ENCODE peak calls at places on chromosomes 4 and X, in ten cellular contexts. B, S, C, M, E, K, I, L, D and W are unnamed samples.

GRCh38 chr4:128590773-128591172 is 218.7 kb upstream of the JADE1 start:
- DNase-seq in M (no peak), C (peak), B (no peak), L (peak), K (no peak), S (no peak), E (no peak), D (no peak), I (peak), W (no peak)

GRCh38 chr4:185201983-185202962 is 1.5 kb downstream of the CFAP97 start:
- DNase-seq in C (no peak), E (no peak), M (peak), B (no peak), K (no peak), D (peak), L (peak), I (no peak), S (peak), W (no peak)

GRCh38 chr4:1402021-1402515 is 4.2 kb downstream of the NKX1-1 start:
- DNase-seq in E (no peak), C (no peak), B (no peak), K (no peak), M (no peak), L (no peak), S (no peak), I (peak), D (no peak), W (no peak)

GRCh38 chr4:156974264-156974663 is 2.7 kb upstream of the PDGFC start:
- DNase-seq in B (no peak), D (no peak), C (peak), S (peak), E (no peak), K (no peak), L (peak), M (peak), I (no peak), W (no peak)

GRCh38 chr4:67542076-67542475 is 3.2 kb downstream of the CENPC start:
- DNase-seq in M (no peak), D (no peak), B (no peak), K (no peak), C (no peak), I (no peak), L (no peak), E (no peak), S (no peak), W (no peak)

GRCh38 chr4:83248486-83248885 is 36.1 kb downstream of the COQ2 start:
- DNase-seq in E (no peak), K (no peak), I (no peak), B (no peak), S (no peak), C (peak), L (no peak), D (no peak), M (no peak), W (peak)

GRCh38 chrX:14095702-14096101 is 66.0 kb upstream of the GEMIN8 start:
- DNase-seq in C (peak), L (peak), I (peak), D (peak), E (peak), S (peak), B (peak), M (peak), K (peak), W (peak)

GRCh38 chr4:99715286-99715685 is 57.7 kb upstream of the C4orf54 start:
- DNase-seq in M (no peak), B (no peak), E (no peak), D (no peak), L (no peak), S (no peak), I (no peak), K (no peak), C (no peak), W (no peak)

GRCh38 chrX:113305496-113305895 is 464.9 kb upstream of the AMOT start:
- DNase-seq in S (peak), I (no peak), E (no peak), K (no peak), M (peak), L (peak), D (no peak), B (peak), C (peak), W (no peak)

GRCh38 chrX:151386838-151387459 is 10.1 kb upstream of the VMA21 start:
- DNase-seq in S (no peak), K (peak), D (no peak), I (no peak), L (no peak), B (no peak), C (no peak), M (no peak), E (no peak), W (no peak)

GRCh38 chrX:72305286-72306084 is at the start of gene CITED1:
- DNase-seq in M (no peak), D (peak), I (no peak), K (no peak), B (no peak), S (no peak), L (peak), E (peak), C (no peak), W (no peak)

GRCh38 chr4:5683566-5683965 is 24.8 kb downstream of the EVC2 start:
- DNase-seq in E (no peak), K (no peak), S (no peak), L (no peak), I (no peak), M (no peak), B (no peak), C (no peak), D (no peak), W (no peak)

GRCh38 chr4:74932832-74933561 is at the start of gene PARM1:
- DNase-seq in M (peak), E (peak), C (peak), B (peak), L (peak), I (peak), S (peak), D (peak), K (peak), W (peak)

GRCh38 chr4:104451573-104451972 is 43.1 kb downstream of the CXXC4 start:
- DNase-seq in K (no peak), I (no peak), L (peak), S (peak), M (peak), B (no peak), D (no peak), C (peak), E (peak), W (no peak)

GRCh38 chrX:11953615-11954014 is 184.7 kb upstream of the FRMPD4 start:
- DNase-seq in S (peak), E (no peak), K (no peak), L (peak), B (peak), C (peak), M (peak), I (no peak), D (no peak), W (peak)

GRCh38 chr4:39237179-39237578 is 54.9 kb downstream of the WDR19 start:
- DNase-seq in L (no peak), E (no peak), S (no peak), I (no peak), B (no peak), M (peak), D (no peak), K (no peak), C (no peak), W (no peak)

GRCh38 chr4:10917475-10918103 is 233.0 kb upstream of the CLNK start:
- DNase-seq in L (peak), S (peak), E (no peak), M (no peak), B (no peak), C (peak), I (no peak), K (no peak), D (no peak), W (no peak)

GRCh38 chr4:134955059-134955458 is 753.5 kb upstream of the PABPC4L start:
- DNase-seq in E (no peak), L (no peak), K (no peak), I (no peak), B (no peak), D (no peak), S (no peak), M (no peak), C (no peak), W (no peak)

GRCh38 chr4:62087706-62088105 is 887.6 kb downstream of the ADGRL3 start:
- DNase-seq in I (no peak), M (no peak), D (no peak), L (no peak), E (no peak), C (no peak), S (no peak), B (no peak), K (no peak), W (no peak)

GRCh38 chrX:12360991-12361598 is 222.8 kb downstream of the FRMPD4 start:
- DNase-seq in S (peak), I (no peak), M (peak), D (no peak), E (no peak), B (no peak), K (no peak), L (peak), C (peak), W (no peak)

GRCh38 chr4:125677665-125678307 is 363.0 kb downstream of the FAT4 start:
- DNase-seq in L (no peak), K (no peak), I (no peak), D (no peak), E (no peak), C (no peak), B (no peak), S (no peak), M (no peak), W (no peak)

GRCh38 chr4:69858683-69859082 is 1.3 kb downstream of the SULT1E1 start:
- DNase-seq in B (no peak), D (no peak), M (peak), C (peak), L (peak), S (peak), K (no peak), I (no peak), E (no peak), W (peak)

DNA sequence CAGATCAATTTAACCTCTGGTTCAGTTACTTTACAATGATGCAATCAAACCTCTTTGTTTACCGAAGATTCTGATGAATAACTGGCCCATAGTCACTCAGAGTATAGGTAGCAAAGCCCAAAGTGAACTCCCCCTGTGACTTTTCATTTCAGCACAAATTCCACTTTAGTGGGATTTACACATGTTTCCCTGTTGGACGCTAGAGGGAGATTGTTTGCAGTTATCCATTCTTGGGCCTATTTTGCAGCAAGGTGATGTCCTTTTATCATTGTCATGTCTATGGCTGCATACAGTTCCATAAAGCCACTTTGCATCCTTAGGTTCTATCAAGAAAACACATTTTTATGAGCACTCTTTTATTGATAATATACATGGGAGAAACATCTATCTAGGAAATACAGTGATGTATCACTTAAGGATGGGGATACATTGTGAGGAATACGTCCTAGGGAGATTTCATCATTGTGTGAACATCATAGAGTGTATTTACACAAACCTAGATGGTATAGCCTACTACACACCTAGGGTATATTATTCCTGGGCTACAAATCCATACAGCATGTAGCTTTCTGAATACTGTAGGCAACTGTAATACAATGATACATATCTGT is 14.5 kb upstream of the DKK2 start:
- DNase-seq in C (no peak), K (no peak), S (peak), E (peak), M (no peak), I (no peak), B (no peak), D (no peak), L (no peak), W (peak)
- TF ChIP-seq CTCF in C (peak), K (no peak), S (peak), E (peak), M (peak), I (peak), B (peak), D (no peak), L (peak), W (peak)

GRCh38 chr4:139943277-139943676 is 210.7 kb downstream of the MAML3 start:
- DNase-seq in B (no peak), C (no peak), E (no peak), L (peak), S (no peak), D (no peak), K (no peak), I (no peak), M (no peak), W (no peak)
- TF ChIP-seq CTCF in B (no peak), C (no peak), E (no peak), L (no peak), S (no peak), D (no peak), K (no peak), I (no peak), M (no peak), W (no peak)

DNA sequence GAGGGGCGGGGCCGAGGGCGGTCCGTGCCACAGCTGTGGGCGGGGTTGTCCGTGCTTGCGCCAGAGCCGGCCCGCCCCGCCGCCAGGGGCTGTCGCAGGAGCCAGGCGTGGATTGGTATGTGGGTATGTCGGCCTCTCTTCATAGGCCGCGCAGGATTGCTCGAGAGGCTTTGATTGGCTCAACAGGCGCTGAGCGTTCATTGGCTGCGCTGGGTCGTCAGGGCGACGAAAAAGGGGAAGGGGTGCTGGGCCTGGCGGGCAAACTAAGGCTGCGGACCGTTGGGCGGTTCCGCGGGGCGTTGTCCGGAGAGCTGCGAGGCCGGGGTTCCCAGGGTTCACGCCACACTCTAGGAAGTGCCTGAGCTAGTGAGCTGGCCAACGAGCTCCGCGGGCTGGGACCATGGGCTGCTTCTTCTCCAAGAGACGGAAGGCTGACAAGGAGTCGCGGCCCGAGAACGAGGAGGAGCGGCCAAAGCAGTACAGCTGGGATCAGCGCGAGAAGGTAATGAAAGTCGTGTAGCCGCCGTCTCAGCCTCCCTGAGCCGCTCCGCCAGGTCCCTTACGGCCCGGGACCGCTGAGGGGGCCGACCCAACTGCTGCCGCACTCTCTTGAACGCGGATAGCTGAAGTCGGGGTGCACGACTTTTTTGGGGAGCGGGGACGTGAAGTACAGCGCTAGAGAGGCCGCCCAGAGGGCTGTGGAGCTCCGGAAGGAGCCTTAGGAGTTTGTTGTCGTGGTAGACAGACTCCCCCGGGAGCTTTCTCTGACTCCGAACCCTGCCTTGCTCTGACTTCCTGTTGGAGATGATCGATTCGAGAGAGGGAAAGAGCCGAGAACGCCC is at the start of gene RP2:
- DNase-seq in L (peak), K (peak), E (peak), M (peak), I (peak), S (peak), B (peak), C (peak), D (peak), W (peak)
- TF ChIP-seq CTCF in L (no peak), K (no peak), E (no peak), M (no peak), I (peak), S (no peak), B (no peak), C (no peak), D (no peak), W (no peak)

GRCh38 chr4:48591372-48591771 is 101.3 kb downstream of the ZAR1 start:
- DNase-seq in E (no peak), D (no peak), M (no peak), K (no peak), B (no peak), I (no peak), S (no peak), C (no peak), L (no peak), W (no peak)
- TF ChIP-seq CTCF in E (no peak), D (no peak), M (no peak), K (no peak), B (no peak), I (no peak), S (no peak), C (no peak), L (no peak), W (no peak)